ENCODE peak calls at places on chromosomes 1 and 21, in five cellular contexts. F, M, O, W and K are unnamed samples.

GRCh38 chr21:46543306-46543705 is 61.6 kb downstream of the S100B start:
- DNase-seq in M (no peak), F (no peak), W (no peak), O (no peak), K (no peak)

GRCh38 chr21:27429612-27430361 is 462.9 kb upstream of the ADAMTS5 start:
- DNase-seq in O (no peak), F (peak), M (no peak), W (peak), K (no peak)

GRCh38 chr1:156148236-156148635 is 5.1 kb upstream of the SEMA4A start:
- DNase-seq in F (no peak), W (no peak), O (no peak), M (no peak), K (no peak)

GRCh38 chr21:41216486-41216885 is 48.5 kb downstream of the BACE2 start:
- DNase-seq in F (no peak), O (no peak), M (no peak), W (no peak), K (no peak)

GRCh38 chr1:92956254-92956653 is 5.0 kb downstream of the DIPK1A start:
- DNase-seq in O (no peak), W (no peak), F (no peak), M (no peak), K (no peak)

GRCh38 chr1:70459502-70460225 is 48.6 kb downstream of the CTH start:
- DNase-seq in W (no peak), M (no peak), O (no peak), F (peak), K (no peak)

GRCh38 chr1:110829955-110830553 is 42.9 kb upstream of the CD53 start:
- DNase-seq in F (peak), M (no peak), O (no peak), W (no peak), K (no peak)

GRCh38 chr1:109895720-109896504 is 14.7 kb upstream of the CSF1 start:
- DNase-seq in F (peak), M (peak), O (peak), W (peak), K (no peak)

GRCh38 chr1:205041998-205042910 is 758 bp upstream of the CNTN2 start:
- DNase-seq in O (no peak), W (no peak), F (no peak), M (no peak), K (no peak)

GRCh38 chr1:170049191-170049800 is 25.2 kb downstream of the KIFAP3 start:
- DNase-seq in O (no peak), M (no peak), W (no peak), F (no peak), K (no peak)

GRCh38 chr1:78005755-78006154 is 1.0 kb downstream of the DNAJB4 start:
- DNase-seq in F (peak), O (no peak), M (no peak), W (peak), K (peak)

GRCh38 chr1:53395671-53396215 is 63.5 kb upstream of the DMRTB1 start:
- DNase-seq in O (no peak), F (no peak), W (no peak), M (no peak), K (no peak)

GRCh38 chr1:204883405-204883804 is 12.7 kb downstream of the NFASC start:
- DNase-seq in F (no peak), O (no peak), W (no peak), M (peak), K (no peak)

GRCh38 chr1:41361028-41361494 is at the start of gene FOXO6:
- DNase-seq in F (peak), W (peak), M (peak), O (peak), K (peak)

GRCh38 chr1:3746389-3746783 is 5.9 kb upstream of the CCDC27 start:
- DNase-seq in F (no peak), W (peak), M (no peak), O (no peak), K (no peak)

GRCh38 chr1:13888351-13888996 is 188.5 kb downstream of the PRDM2 start:
- DNase-seq in M (no peak), F (no peak), O (peak), W (no peak), K (peak)

GRCh38 chr1:11967028-11967547 is 13.2 kb upstream of the MFN2 start:
- DNase-seq in O (peak), M (no peak), W (no peak), F (peak), K (peak)

GRCh38 chr1:116537439-116537838 is 33.4 kb downstream of the CD58 start:
- DNase-seq in O (no peak), W (no peak), M (no peak), F (peak), K (no peak)

GRCh38 chr1:3752400-3752945 is at the start of gene CCDC27:
- DNase-seq in M (no peak), W (no peak), O (no peak), F (no peak), K (no peak)